ENCODE peak calls at places on chromosome 16, in five cellular contexts. One of them, this sample, is unnamed.

GRCh38 chr16:69017036-69017783 is 88.2 kb upstream of the HAS3 start:
- DNase-seq in lower leg skin: no peak
- DNase-seq in breast epithelium: no peak
- DNase-seq in H1: no peak
- DNase-seq in body of pancreas: no peak
- DNase-seq in this sample: peak

GRCh38 chr16:50961944-50962343 is 189.1 kb downstream of the SALL1 start:
- DNase-seq in body of pancreas: no peak
- DNase-seq in H1: no peak
- DNase-seq in breast epithelium: no peak
- DNase-seq in lower leg skin: no peak
- DNase-seq in this sample: peak

GRCh38 chr16:3246002-3246401 is 10.4 kb downstream of the MEFV start:
- DNase-seq in H1: no peak
- DNase-seq in lower leg skin: no peak
- DNase-seq in body of pancreas: no peak
- DNase-seq in breast epithelium: no peak
- DNase-seq in this sample: no peak

GRCh38 chr16:74725641-74726040 is 25.0 kb upstream of the MLKL start:
- DNase-seq in H1: no peak
- DNase-seq in body of pancreas: no peak
- DNase-seq in lower leg skin: no peak
- DNase-seq in breast epithelium: no peak
- DNase-seq in this sample: no peak

GRCh38 chr16:89409161-89409711 is 81.1 kb downstream of the ANKRD11 start:
- DNase-seq in lower leg skin: no peak
- DNase-seq in H1: no peak
- DNase-seq in body of pancreas: no peak
- DNase-seq in breast epithelium: no peak
- DNase-seq in this sample: peak

GRCh38 chr16:19382084-19382801 is 35.4 kb upstream of the TMC5 start:
- DNase-seq in H1: no peak
- DNase-seq in lower leg skin: no peak
- DNase-seq in breast epithelium: no peak
- DNase-seq in body of pancreas: peak
- DNase-seq in this sample: no peak

GRCh38 chr16:67301080-67301757 is 21.9 kb downstream of the PLEKHG4 start:
- DNase-seq in breast epithelium: no peak
- DNase-seq in body of pancreas: no peak
- DNase-seq in H1: no peak
- DNase-seq in lower leg skin: peak
- DNase-seq in this sample: no peak

GRCh38 chr16:3027488-3027795 is 3.6 kb downstream of the THOC6 start:
- DNase-seq in lower leg skin: no peak
- DNase-seq in body of pancreas: no peak
- DNase-seq in H1: no peak
- DNase-seq in breast epithelium: no peak
- DNase-seq in this sample: no peak

GRCh38 chr16:20901441-20902112 is 1.0 kb downstream of the LYRM1 start:
- DNase-seq in H1: peak
- DNase-seq in body of pancreas: peak
- DNase-seq in lower leg skin: peak
- DNase-seq in breast epithelium: peak
- DNase-seq in this sample: peak

GRCh38 chr16:52254753-52255152 is 292.2 kb downstream of the TOX3 start:
- DNase-seq in lower leg skin: no peak
- DNase-seq in H1: no peak
- DNase-seq in breast epithelium: no peak
- DNase-seq in body of pancreas: no peak
- DNase-seq in this sample: no peak

GRCh38 chr16:9906218-9906617 is 276.0 kb downstream of the GRIN2A start:
- DNase-seq in breast epithelium: no peak
- DNase-seq in body of pancreas: no peak
- DNase-seq in lower leg skin: no peak
- DNase-seq in H1: no peak
- DNase-seq in this sample: no peak

GRCh38 chr16:73846292-73846849 is 450.2 kb upstream of the PSMD7 start:
- DNase-seq in H1: peak
- DNase-seq in breast epithelium: no peak
- DNase-seq in lower leg skin: no peak
- DNase-seq in body of pancreas: no peak
- DNase-seq in this sample: peak

GRCh38 chr16:65754799-65755691 is 611.4 kb upstream of the CDH5 start:
- DNase-seq in breast epithelium: no peak
- DNase-seq in lower leg skin: no peak
- DNase-seq in body of pancreas: no peak
- DNase-seq in H1: no peak
- DNase-seq in this sample: no peak

GRCh38 chr16:1078579-1079021 is 6.1 kb downstream of the SSTR5 start:
- DNase-seq in breast epithelium: peak
- DNase-seq in H1: no peak
- DNase-seq in body of pancreas: peak
- DNase-seq in lower leg skin: no peak
- DNase-seq in this sample: no peak

GRCh38 chr16:87742781-87743490 is 22.9 kb downstream of the KLHDC4 start:
- DNase-seq in lower leg skin: no peak
- DNase-seq in H1: no peak
- DNase-seq in body of pancreas: no peak
- DNase-seq in breast epithelium: no peak
- DNase-seq in this sample: no peak

GRCh38 chr16:78257376-78257728 is 157.9 kb downstream of the WWOX start:
- DNase-seq in body of pancreas: no peak
- DNase-seq in H1: no peak
- DNase-seq in breast epithelium: no peak
- DNase-seq in lower leg skin: no peak
- DNase-seq in this sample: no peak

GRCh38 chr16:72664122-72664479 is 383.8 kb downstream of the ZFHX3 start:
- DNase-seq in breast epithelium: no peak
- DNase-seq in body of pancreas: no peak
- DNase-seq in H1: no peak
- DNase-seq in lower leg skin: no peak
- DNase-seq in this sample: no peak

GRCh38 chr16:72658888-72659717 is 388.8 kb downstream of the ZFHX3 start:
- DNase-seq in H1: no peak
- DNase-seq in lower leg skin: no peak
- DNase-seq in body of pancreas: no peak
- DNase-seq in breast epithelium: no peak
- DNase-seq in this sample: no peak

GRCh38 chr16:72666267-72666666 is 381.7 kb downstream of the ZFHX3 start:
- DNase-seq in lower leg skin: no peak
- DNase-seq in H1: no peak
- DNase-seq in breast epithelium: no peak
- DNase-seq in body of pancreas: no peak
- DNase-seq in this sample: peak

GRCh38 chr16:72664480-72665408 is 383.2 kb downstream of the ZFHX3 start:
- DNase-seq in body of pancreas: peak
- DNase-seq in breast epithelium: peak
- DNase-seq in H1: peak
- DNase-seq in lower leg skin: peak
- DNase-seq in this sample: peak
- TF ChIP-seq POLR2A in body of pancreas: no peak
- TF ChIP-seq POLR2A in breast epithelium: no peak
- TF ChIP-seq POLR2A in H1: peak
- TF ChIP-seq POLR2A in lower leg skin: no peak
- TF ChIP-seq POLR2A in this sample: peak

GRCh38 chr16:27720731-27721547 is 171.0 kb downstream of the KATNIP start:
- DNase-seq in H1: no peak
- DNase-seq in body of pancreas: no peak
- DNase-seq in breast epithelium: no peak
- DNase-seq in lower leg skin: no peak
- DNase-seq in this sample: no peak

GRCh38 chr16:27721548-27722265 is 171.8 kb downstream of the KATNIP start:
- DNase-seq in body of pancreas: peak
- DNase-seq in lower leg skin: peak
- DNase-seq in breast epithelium: no peak
- DNase-seq in H1: no peak
- DNase-seq in this sample: peak

GRCh38 chr16:27717726-27718125 is 167.8 kb downstream of the KATNIP start:
- DNase-seq in breast epithelium: no peak
- DNase-seq in body of pancreas: no peak
- DNase-seq in lower leg skin: no peak
- DNase-seq in H1: no peak
- DNase-seq in this sample: no peak

GRCh38 chr16:27718136-27718766 is 168.3 kb downstream of the KATNIP start:
- DNase-seq in lower leg skin: no peak
- DNase-seq in breast epithelium: no peak
- DNase-seq in H1: no peak
- DNase-seq in body of pancreas: peak
- DNase-seq in this sample: no peak

DNA sequence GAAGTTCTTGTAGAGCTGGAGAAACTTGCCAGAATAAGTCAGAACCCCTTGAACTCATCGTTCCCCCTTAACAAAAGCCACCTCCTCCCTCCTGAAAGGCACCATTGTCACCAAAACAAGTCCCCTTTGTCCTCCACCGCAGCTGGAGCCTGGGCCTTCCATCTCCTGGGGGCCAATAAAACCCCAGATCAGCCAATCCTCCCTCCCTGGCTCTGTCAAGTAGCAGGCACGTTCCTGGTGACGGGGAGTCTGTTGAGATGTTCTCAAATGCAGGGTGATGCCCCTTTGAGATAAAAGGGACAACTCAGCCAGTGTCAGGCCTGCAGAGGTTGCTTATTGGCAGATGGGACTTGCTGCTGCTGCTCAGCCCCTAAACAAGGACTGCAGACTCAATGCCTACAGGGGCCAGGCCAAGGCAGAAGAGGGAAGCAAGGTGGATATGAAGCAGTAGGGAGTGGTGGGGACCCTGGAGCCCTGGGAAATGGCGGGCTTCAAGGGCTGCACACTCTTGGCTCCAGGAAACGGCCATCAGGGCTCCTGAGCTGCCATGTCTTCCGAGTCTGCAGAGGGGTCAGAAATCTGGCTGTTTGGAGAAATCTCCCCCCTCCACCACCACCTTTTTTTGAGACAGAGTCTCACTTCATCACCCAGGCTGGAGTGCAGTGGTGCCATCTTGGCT is 169.0 kb downstream of the KATNIP start:
- DNase-seq in breast epithelium: no peak
- DNase-seq in lower leg skin: no peak
- DNase-seq in body of pancreas: peak
- DNase-seq in H1: no peak
- DNase-seq in this sample: no peak
- TF ChIP-seq POLR2A in breast epithelium: no peak
- TF ChIP-seq POLR2A in lower leg skin: no peak
- TF ChIP-seq POLR2A in body of pancreas: no peak
- TF ChIP-seq POLR2A in H1: no peak
- TF ChIP-seq POLR2A in this sample: no peak

DNA sequence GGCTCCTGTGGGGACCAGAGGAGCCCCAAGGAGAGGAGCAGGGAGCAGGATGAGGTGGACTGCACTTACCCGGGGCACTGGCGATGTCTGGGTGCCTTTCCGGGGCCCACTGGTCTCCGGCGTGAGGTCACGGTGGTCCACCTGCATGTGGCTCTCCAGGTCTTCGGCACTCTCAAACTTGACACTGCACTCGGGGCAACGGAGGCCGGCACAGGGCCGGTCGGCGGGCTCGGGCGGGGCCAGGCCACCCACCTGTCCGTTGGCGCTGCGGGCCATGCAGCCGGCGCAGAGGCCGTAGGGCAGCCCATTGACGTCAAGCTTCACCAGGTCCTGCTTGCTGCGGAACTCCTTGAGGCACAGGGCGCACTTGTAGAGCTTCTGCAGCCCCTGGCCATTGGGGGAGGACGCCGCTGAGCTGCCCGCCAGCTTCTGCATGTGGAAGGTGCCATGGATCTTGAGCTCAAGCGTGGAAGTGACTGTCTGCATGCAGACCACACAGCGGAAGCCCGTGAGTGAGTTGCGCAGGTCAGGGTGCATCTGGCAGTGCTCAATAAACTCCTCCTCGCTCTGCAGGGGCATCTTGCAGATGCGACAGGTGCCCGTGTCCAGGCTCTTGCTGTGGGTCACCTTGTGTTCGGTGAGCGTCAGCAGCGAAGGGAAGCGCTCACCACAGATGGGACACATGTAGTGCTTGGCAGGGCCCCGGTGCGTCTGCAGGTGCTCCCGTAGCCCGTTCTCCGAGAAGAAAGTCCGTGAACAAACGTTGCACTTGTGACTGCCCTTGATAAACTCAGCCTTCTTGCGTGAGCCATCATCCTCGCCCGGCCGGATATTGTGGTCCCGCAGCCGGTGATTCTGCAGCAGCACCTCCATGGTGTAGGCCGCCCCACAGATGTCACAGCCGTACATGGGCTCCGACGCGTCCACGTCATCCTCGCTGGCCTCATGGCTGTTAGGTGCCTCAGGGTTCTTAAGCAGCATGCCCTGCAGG is 220.0 kb downstream of the ZNF423 start:
- DNase-seq in body of pancreas: no peak
- DNase-seq in breast epithelium: no peak
- DNase-seq in H1: no peak
- DNase-seq in lower leg skin: peak
- DNase-seq in this sample: no peak
- TF ChIP-seq POLR2A in body of pancreas: no peak
- TF ChIP-seq POLR2A in breast epithelium: no peak
- TF ChIP-seq POLR2A in H1: no peak
- TF ChIP-seq POLR2A in lower leg skin: no peak
- TF ChIP-seq POLR2A in this sample: no peak

GRCh38 chr16:30743690-30744089 is 4.5 kb upstream of the PHKG2 start:
- DNase-seq in body of pancreas: no peak
- DNase-seq in lower leg skin: no peak
- DNase-seq in breast epithelium: no peak
- DNase-seq in H1: no peak
- DNase-seq in this sample: no peak

GRCh38 chr16:30744146-30744545 is 4.1 kb upstream of the PHKG2 start:
- DNase-seq in breast epithelium: no peak
- DNase-seq in body of pancreas: no peak
- DNase-seq in H1: no peak
- DNase-seq in lower leg skin: no peak
- DNase-seq in this sample: no peak

GRCh38 chr16:30738984-30739951 is 9.0 kb upstream of the PHKG2 start:
- DNase-seq in H1: no peak
- DNase-seq in body of pancreas: no peak
- DNase-seq in breast epithelium: no peak
- DNase-seq in lower leg skin: no peak
- DNase-seq in this sample: no peak

GRCh38 chr16:30740364-30741251 is 7.6 kb upstream of the PHKG2 start:
- DNase-seq in H1: no peak
- DNase-seq in body of pancreas: peak
- DNase-seq in breast epithelium: peak
- DNase-seq in lower leg skin: peak
- DNase-seq in this sample: no peak

DNA sequence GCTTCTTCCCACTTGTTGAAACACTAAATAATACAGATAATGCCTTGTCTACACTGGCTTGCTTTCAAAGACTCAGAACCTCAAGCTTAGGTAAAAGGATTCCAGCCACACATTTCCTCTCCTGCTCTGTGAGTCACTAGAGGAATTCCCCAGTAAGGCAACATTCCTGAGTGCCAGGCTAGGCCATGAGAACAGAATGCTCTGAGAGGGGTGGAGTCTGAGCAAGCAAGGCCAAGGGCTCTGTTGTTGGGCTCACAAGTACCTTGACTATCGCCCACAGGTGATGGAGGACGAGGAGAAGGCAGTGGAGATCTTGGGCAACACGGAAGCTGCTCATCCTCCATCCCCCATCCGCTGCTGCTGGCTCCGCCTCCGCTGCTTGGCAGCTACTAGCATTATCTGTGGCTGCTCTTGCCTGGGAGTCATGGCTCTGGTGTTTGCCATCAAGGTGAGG is 6.7 kb upstream of the PHKG2 start:
- DNase-seq in H1: no peak
- DNase-seq in breast epithelium: peak
- DNase-seq in lower leg skin: no peak
- DNase-seq in body of pancreas: peak
- DNase-seq in this sample: no peak
- TF ChIP-seq POLR2A in H1: no peak
- TF ChIP-seq POLR2A in breast epithelium: no peak
- TF ChIP-seq POLR2A in lower leg skin: no peak
- TF ChIP-seq POLR2A in body of pancreas: no peak
- TF ChIP-seq POLR2A in this sample: no peak